ENCODE peak calls at places on chromosomes 1 and 21, in seven cellular contexts. E, L, V, I, B, C and S are unnamed samples.

GRCh38 chr1:92679980-92680379 is 104.9 kb downstream of the EVI5 start:
- DNase-seq in E (no peak), L (no peak), V (no peak), I (no peak), B (no peak), C (no peak), S (no peak)

GRCh38 chr21:31948681-31949080 is 75.9 kb downstream of the HUNK start:
- DNase-seq in E (no peak), L (no peak), V (no peak), I (no peak), B (no peak), C (no peak), S (no peak)

GRCh38 chr1:191851799-191852595 is 306.3 kb upstream of the RGS18 start:
- DNase-seq in E (no peak), L (no peak), V (no peak), I (no peak), B (no peak), C (peak; percentile 40), S (no peak)

GRCh38 chr1:66576645-66577044 is 42.7 kb downstream of the SGIP1 start:
- DNase-seq in E (no peak), L (no peak), V (no peak), I (peak; percentile 27), B (no peak), C (peak; percentile 78), S (no peak)

GRCh38 chr21:29072873-29073221 is 601 bp downstream of the CCT8 start:
- DNase-seq in E (no peak), L (no peak), V (no peak), I (no peak), B (peak; percentile 33), C (peak; percentile 47), S (no peak)

GRCh38 chr21:34648739-34649297 is 20.0 kb upstream of the CLIC6 start:
- DNase-seq in E (no peak), L (no peak), V (no peak), I (no peak), B (no peak), C (no peak), S (no peak)

GRCh38 chr1:85295006-85295431 is 18.6 kb upstream of the BCL10 start:
- DNase-seq in E (no peak), L (no peak), V (no peak), I (no peak), B (no peak), C (no peak), S (no peak)

GRCh38 chr1:246679211-246680177 is 44.7 kb upstream of the SCCPDH start:
- DNase-seq in E (no peak), L (no peak), V (no peak), I (peak; percentile 26), B (no peak), C (no peak), S (no peak)

GRCh38 chr1:184513421-184513820 is 126.6 kb downstream of the C1orf21 start:
- DNase-seq in E (no peak), L (no peak), V (no peak), I (no peak), B (no peak), C (no peak), S (no peak)

GRCh38 chr1:93346472-93346991 is 825 bp downstream of the DR1 start:
- DNase-seq in E (peak; percentile 14), L (no peak), V (peak; percentile 20), I (no peak), B (peak; percentile 50), C (no peak), S (no peak)

GRCh38 chr1:45647248-45648021 is 23.6 kb upstream of the CCDC17 start:
- DNase-seq in E (no peak), L (no peak), V (no peak), I (peak; percentile 22), B (no peak), C (no peak), S (no peak)

GRCh38 chr1:46458190-46458589 is 31.4 kb upstream of the DMBX1 start:
- DNase-seq in E (no peak), L (no peak), V (no peak), I (no peak), B (no peak), C (no peak), S (no peak)

DNA sequence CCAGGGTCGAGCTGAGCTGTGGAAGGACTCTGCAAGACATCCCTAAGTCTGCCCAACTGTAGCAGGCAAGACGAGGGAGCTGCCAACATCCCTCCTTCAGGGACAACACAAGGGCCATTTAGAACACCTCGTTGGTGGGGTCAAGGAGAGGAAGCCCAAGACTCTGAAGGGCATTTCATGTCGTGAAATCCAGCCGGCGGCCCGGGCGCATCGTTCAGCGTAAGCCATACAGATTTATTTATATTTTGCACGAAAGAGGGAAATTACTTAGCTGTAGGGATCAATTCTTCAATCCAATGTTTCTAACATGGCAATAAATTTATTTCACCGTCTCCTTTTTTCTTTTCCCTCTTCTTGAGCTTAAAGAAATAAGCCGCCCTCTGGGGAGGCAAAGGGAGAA is 101.6 kb upstream of the ZC3H12A start:
- DNase-seq in E (no peak), L (no peak), V (no peak), I (no peak), B (no peak), C (no peak), S (no peak)
- H3K36me3 ChIP-seq in E (no peaks in the 10 kb centered on the region), L (no peaks in the 10 kb centered on the region), V (no peaks in the 10 kb centered on the region), I (no peaks in the 10 kb centered on the region), B (no peaks in the 10 kb centered on the region), C (no peaks in the 10 kb centered on the region), S (no peaks in the 10 kb centered on the region)

GRCh38 chr1:119772298-119772697 is 3.6 kb upstream of the HMGCS2 start:
- DNase-seq in E (no peak), L (no peak), V (no peak), I (no peak), B (no peak), C (no peak), S (no peak)

GRCh38 chr1:119774746-119775495 is 6.2 kb upstream of the HMGCS2 start:
- DNase-seq in E (peak; percentile 75), L (peak; percentile 82), V (no peak), I (no peak), B (no peak), C (no peak), S (no peak)

GRCh38 chr1:119771016-119771415 is 2.3 kb upstream of the HMGCS2 start:
- DNase-seq in E (no peak), L (peak; percentile 60), V (no peak), I (no peak), B (peak; percentile 61), C (no peak), S (no peak)

GRCh38 chr1:119771770-119772169 is 3.1 kb upstream of the HMGCS2 start:
- DNase-seq in E (no peak), L (peak; percentile 29), V (no peak), I (no peak), B (no peak), C (no peak), S (no peak)

GRCh38 chr1:119773711-119774241 is 5.1 kb upstream of the HMGCS2 start:
- DNase-seq in E (no peak), L (peak; percentile 50), V (no peak), I (no peak), B (peak; percentile 89), C (no peak), S (no peak)
- H3K4me3 ChIP-seq in E (no peak overlapping the region), L (no peak overlapping the region), V (no peak overlapping the region), I (no peak overlapping the region), B (peak overlapping the region; percentile 2), C (no peak overlapping the region), S (no peak overlapping the region)

GRCh38 chr1:234748713-234749112 is 138.7 kb upstream of the IRF2BP2 start:
- DNase-seq in E (no peak), L (no peak), V (no peak), I (no peak), B (no peak), C (no peak), S (no peak)
- H3K27ac ChIP-seq in E (no peak overlapping the region), L (no peak overlapping the region), V (no peak overlapping the region), I (no peak overlapping the region), B (no peak overlapping the region), C (no peak overlapping the region), S (no peak overlapping the region)

GRCh38 chr21:42425603-42425985 is 21.9 kb downstream of the UBASH3A start:
- DNase-seq in E (no peak), L (no peak), V (no peak), I (no peak), B (no peak), C (no peak), S (no peak)
- H3K36me3 ChIP-seq in E (no peaks in the 10 kb centered on the region), L (no peaks in the 10 kb centered on the region), V (no peaks in the 10 kb centered on the region), I (no peaks in the 10 kb centered on the region), B (no peaks in the 10 kb centered on the region), C (no peaks in the 10 kb centered on the region), S (no peaks in the 10 kb centered on the region)

GRCh38 chr1:72280714-72281113 is 1.6 kb downstream of the NEGR1 start:
- DNase-seq in E (no peak), L (no peak), V (no peak), I (no peak), B (no peak), C (no peak), S (no peak)
- H3K4me3 ChIP-seq in E (no peak overlapping the region), L (peak overlapping the region; percentile 80), V (peak overlapping the region; percentile 85), I (peak overlapping the region; percentile 71), B (no peak overlapping the region), C (peak overlapping the region; percentile 38), S (no peak overlapping the region)